ENCODE peak calls at places on chromosome 22, in five cellular contexts. M, A, V, W and O are unnamed samples.

GRCh38 chr22:32106930-32107329 is 52.2 kb downstream of the C22orf42 start:
- DNase-seq in M (peak; percentile 9), A (no peak), V (peak; percentile 68), W (no peak), O (peak; percentile 59)

GRCh38 chr22:40922484-40923303 is 28.5 kb upstream of the RBX1 start:
- DNase-seq in M (peak; percentile 78), A (peak; percentile 72), V (no peak), W (no peak), O (peak; percentile 19)

GRCh38 chr22:32265882-32266767 is 11.0 kb upstream of the SLC5A4 start:
- DNase-seq in M (peak; percentile 53), A (peak; percentile 67), V (peak; percentile 71), W (peak; percentile 70), O (peak; percentile 73)

GRCh38 chr22:49933236-49933921 is 14.9 kb downstream of the CRELD2 start:
- DNase-seq in M (no peak), A (no peak), V (no peak), W (no peak), O (no peak)

GRCh38 chr22:49365191-49365837 is 462.4 kb downstream of the BRD1 start:
- DNase-seq in M (no peak), A (no peak), V (no peak), W (peak; percentile 5), O (peak; percentile 1)

GRCh38 chr22:33811686-33812085 is 108.6 kb downstream of the LARGE1 start:
- DNase-seq in M (no peak), A (peak; percentile 79), V (no peak), W (peak; percentile 50), O (no peak)

GRCh38 chr22:47051435-47052175 is 289.2 kb downstream of the TBC1D22A start:
- DNase-seq in M (no peak), A (no peak), V (no peak), W (no peak), O (no peak)

GRCh38 chr22:50184004-50184461 is 1.7 kb upstream of the TRABD start:
- DNase-seq in M (peak; percentile 31), A (peak; percentile 48), V (no peak), W (peak; percentile 76), O (no peak)

GRCh38 chr22:29633514-29634312 is 30.3 kb downstream of the NF2 start:
- DNase-seq in M (peak; percentile 77), A (peak; percentile 26), V (no peak), W (no peak), O (no peak)

GRCh38 chr22:39748877-39749276 is 144.7 kb downstream of the ENTHD1 start:
- DNase-seq in M (peak; percentile 26), A (peak; percentile 97), V (no peak), W (no peak), O (no peak)

GRCh38 chr22:44361391-44362126 is 48.8 kb upstream of the SHISAL1 start:
- DNase-seq in M (no peak), A (no peak), V (no peak), W (no peak), O (no peak)

GRCh38 chr22:32339190-32340012 is 18.3 kb upstream of the RFPL3 start:
- DNase-seq in M (no peak), A (no peak), V (no peak), W (no peak), O (no peak)

GRCh38 chr22:46984751-46985506 is 222.5 kb downstream of the TBC1D22A start:
- DNase-seq in M (peak; percentile 74), A (peak; percentile 69), V (no peak), W (no peak), O (no peak)

GRCh38 chr22:17087176-17088131 is 2.7 kb downstream of the IL17RA start:
- DNase-seq in M (peak; percentile 77), A (peak; percentile 91), V (no peak), W (no peak), O (no peak)

GRCh38 chr22:43308451-43309235 is 34.5 kb downstream of the SCUBE1 start:
- DNase-seq in M (no peak), A (peak; percentile 15), V (no peak), W (no peak), O (no peak)

GRCh38 chr22:29245626-29246385 is 22.0 kb downstream of the RHBDD3 start:
- DNase-seq in M (peak; percentile 60), A (peak; percentile 54), V (peak; percentile 80), W (peak; percentile 69), O (peak; percentile 76)

GRCh38 chr22:50129121-50129734 is 39.4 kb downstream of the MOV10L1 start:
- DNase-seq in M (peak; percentile 74), A (peak; percentile 68), V (no peak), W (no peak), O (no peak)

GRCh38 chr22:39518996-39519680 is 1.2 kb upstream of the ATF4 start:
- DNase-seq in M (peak; percentile 64), A (peak; percentile 48), V (no peak), W (peak; percentile 65), O (no peak)

DNA sequence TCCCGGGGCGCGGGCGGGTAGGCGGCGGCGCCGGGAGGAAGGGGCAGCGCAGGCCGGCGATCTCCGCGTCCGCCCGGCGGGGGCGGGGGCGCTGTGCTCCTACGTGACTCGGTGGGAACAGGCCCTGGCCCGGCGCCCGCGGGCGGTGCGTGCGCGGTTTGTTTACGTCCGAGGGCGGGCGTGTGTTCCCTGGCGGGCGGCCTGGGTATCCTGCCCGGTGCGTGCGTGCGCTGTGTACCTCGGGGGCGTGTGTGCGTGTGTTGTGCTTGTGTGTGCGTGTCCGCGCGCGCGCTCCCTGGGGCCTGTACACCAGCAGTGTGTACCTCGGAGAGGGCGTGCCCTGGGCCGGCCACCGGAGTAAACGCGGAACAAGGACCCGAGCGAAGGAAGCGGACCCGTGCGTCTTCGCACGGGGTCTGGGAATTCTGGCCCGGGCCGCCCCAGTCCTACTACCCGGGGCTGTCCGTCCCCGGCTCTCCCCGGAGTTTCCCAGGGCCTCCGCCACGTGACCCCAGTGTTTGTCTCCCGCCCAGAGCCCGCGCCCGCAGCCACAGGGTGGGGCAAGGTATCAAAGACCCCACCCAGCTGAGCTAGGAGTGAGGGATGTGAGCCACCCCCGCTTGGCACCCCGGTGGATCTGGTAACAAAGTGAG is 769 bp downstream of the MAFF start:
- DNase-seq in M (peak; percentile 90), A (peak; percentile 92), V (peak; percentile 50), W (peak; percentile 91), O (peak; percentile 65)
- TF ChIP-seq CTCF in M (no peak), A (peak; percentile 28), V (no peak), W (no peak), O (no peak)

GRCh38 chr22:36986242-36986821 is 32.9 kb downstream of the TST start:
- DNase-seq in M (no peak), A (no peak), V (peak; percentile 74), W (peak; percentile 78), O (peak; percentile 25)

GRCh38 chr22:36988075-36988474 is 31.2 kb downstream of the TST start:
- DNase-seq in M (no peak), A (no peak), V (no peak), W (no peak), O (no peak)

GRCh38 chr22:36985490-36985889 is 33.8 kb downstream of the TST start:
- DNase-seq in M (no peak), A (no peak), V (no peak), W (no peak), O (no peak)

GRCh38 chr22:36991220-36991619 is 28.0 kb downstream of the TST start:
- DNase-seq in M (no peak), A (no peak), V (no peak), W (no peak), O (no peak)
- TF ChIP-seq CTCF in M (no peak), A (no peak), V (no peak), W (no peak), O (no peak)

DNA sequence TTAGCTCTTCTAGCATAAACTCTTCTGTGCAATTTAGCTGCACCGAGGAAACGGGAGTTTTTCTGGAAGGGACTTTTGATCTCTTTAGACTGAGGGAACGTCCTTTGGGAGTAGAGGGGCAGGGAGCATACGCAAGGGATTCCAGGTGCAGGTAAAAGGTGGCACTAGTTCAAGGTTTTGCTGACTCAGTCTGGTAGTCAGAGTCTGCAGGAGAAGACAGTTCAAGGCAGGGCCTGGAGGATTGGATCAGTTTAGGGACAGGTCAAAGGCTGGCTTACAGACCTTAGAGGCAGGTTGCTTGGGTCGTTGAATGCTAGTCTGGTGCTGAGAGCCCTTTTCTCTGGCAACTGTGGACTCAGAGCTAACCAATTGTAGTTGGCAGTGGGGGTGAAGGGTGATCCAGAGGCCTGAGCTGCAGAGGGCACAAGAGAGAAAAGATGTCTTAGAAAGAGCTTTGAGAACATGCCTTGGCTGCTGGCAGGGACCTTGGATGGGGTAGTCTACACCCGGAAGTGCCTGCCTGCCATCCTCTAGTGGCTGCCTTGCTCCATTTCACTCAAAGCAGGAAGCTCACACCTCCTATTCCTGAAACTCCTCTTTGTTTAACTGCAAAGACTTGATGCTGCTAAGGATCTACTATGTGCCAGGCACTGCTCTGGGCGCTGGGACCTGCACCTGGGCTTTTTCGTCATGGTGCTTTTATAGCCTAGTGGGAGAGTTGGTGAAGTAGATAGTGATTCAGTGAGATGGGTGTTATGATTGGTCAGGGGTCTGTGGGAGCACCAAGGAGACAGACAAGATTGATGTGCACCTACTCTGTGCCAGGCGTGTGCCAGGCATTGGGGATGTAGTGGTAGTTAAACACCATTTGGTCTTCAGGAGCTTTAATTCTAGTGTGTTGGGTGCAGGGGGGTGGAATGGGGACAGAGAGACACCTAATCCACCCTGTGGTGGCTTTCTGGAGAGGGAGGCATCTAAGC is 17.1 kb downstream of the MIAT start:
- DNase-seq in M (no peak), A (no peak), V (no peak), W (no peak), O (no peak)
- TF ChIP-seq CTCF in M (no peak), A (no peak), V (no peak), W (no peak), O (no peak)

DNA sequence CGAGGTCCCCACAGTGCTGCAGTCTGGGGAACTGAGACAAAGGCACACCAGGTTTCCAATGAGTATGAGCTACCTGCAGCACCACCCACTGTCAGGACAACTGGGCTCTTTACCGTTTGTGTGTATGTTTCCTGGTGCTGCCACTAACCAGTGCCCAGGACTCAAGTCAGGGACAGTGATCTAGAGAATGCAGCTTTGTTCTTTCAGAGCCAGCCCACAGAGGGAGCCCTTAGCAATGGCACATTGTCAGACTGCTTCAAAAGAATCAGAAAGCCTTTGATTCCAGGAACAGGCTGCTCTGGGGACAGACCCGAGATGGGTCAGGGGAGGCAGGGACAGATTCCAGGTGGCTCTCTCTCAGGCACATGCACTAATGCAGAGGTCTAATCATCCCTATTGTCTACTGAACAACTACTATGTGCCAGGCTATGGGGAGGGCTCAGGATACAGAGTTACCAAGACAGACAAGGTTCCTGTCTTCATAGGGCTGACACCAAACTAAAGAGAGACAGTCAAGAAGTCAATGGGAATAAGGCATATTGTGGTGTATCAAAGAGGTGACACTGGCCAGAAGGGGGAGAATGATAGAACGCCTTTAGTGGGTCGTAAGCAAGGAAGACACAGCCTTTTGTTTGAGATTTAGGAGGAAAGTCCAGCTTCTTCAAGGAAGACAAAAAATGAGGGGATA is 103.7 kb downstream of the VPREB1 start:
- DNase-seq in M (no peak), A (no peak), V (peak; percentile 44), W (no peak), O (peak; percentile 30)
- TF ChIP-seq CTCF in M (peak; percentile 28), A (peak; percentile 2), V (no peak), W (no peak), O (no peak)

GRCh38 chr22:19810381-19811141 is 44.1 kb downstream of the GNB1L start:
- DNase-seq in M (peak; percentile 89), A (peak; percentile 81), V (peak; percentile 9), W (no peak), O (peak; percentile 1)
- TF ChIP-seq CTCF in M (no peak), A (peak; percentile 26), V (no peak), W (no peak), O (no peak)